ENCODE peak calls at places on chromosome 20, in nine cellular contexts. N is pancreas, A is neural progenitor cell, Z is heart left ventricle, U is uterus, H is Panc1, I is SJSA1, W is ascending aorta, J is HCT116. C is an unnamed sample.

GRCh38 chr20:58971429-58971828 is 9.6 kb upstream of the NELFCD start:
- DNase-seq in I (no peak), W (no peak), Z (no peak), H (no peak), N (no peak), J (no peak), A (no peak), U (no peak), C (no peak)

GRCh38 chr20:64256282-64256947 is 867 bp downstream of the PCMTD2 start:
- DNase-seq in Z (no peak), U (no peak), W (no peak), N (no peak), H (no peak), A (peak; percentile 14), I (no peak), J (no peak), C (no peak)

GRCh38 chr20:60658661-60659060 is 593.4 kb upstream of the CDH4 start:
- DNase-seq in U (no peak), N (no peak), J (no peak), I (no peak), Z (no peak), W (no peak), A (peak; percentile 21), H (no peak), C (no peak)

GRCh38 chr20:12575352-12576095 is 433.2 kb upstream of the SPTLC3 start:
- DNase-seq in A (no peak), U (peak; percentile 71), H (no peak), Z (peak; percentile 56), W (no peak), J (no peak), N (peak; percentile 64), I (no peak), C (no peak)

GRCh38 chr20:59808729-59809381 is 124.6 kb downstream of the SYCP2 start:
- DNase-seq in U (peak; percentile 3), J (no peak), A (no peak), H (no peak), W (peak; percentile 47), Z (no peak), N (no peak), I (no peak), C (no peak)

GRCh38 chr20:57790176-57790575 is 80.4 kb upstream of the PMEPA1 start:
- DNase-seq in I (no peak), J (no peak), Z (no peak), A (no peak), W (peak; percentile 59), H (no peak), N (no peak), U (no peak), C (peak; percentile 23)

GRCh38 chr20:34062651-34063482 is 49.2 kb downstream of the EIF2S2 start:
- DNase-seq in N (no peak), U (no peak), H (no peak), Z (no peak), A (no peak), W (no peak), J (no peak), I (no peak), C (no peak)

GRCh38 chr20:48783533-48784272 is 44.1 kb downstream of the PREX1 start:
- DNase-seq in H (no peak), I (peak; percentile 75), U (no peak), N (no peak), A (no peak), Z (no peak), J (no peak), W (no peak), C (peak; percentile 37)

GRCh38 chr20:44641305-44641704 is 10.2 kb downstream of the ADA start:
- DNase-seq in N (no peak), Z (no peak), A (no peak), U (no peak), I (no peak), W (no peak), J (no peak), H (no peak), C (no peak)

GRCh38 chr20:40991181-40991889 is 37.3 kb upstream of the TOP1 start:
- DNase-seq in J (no peak), W (peak; percentile 66), I (no peak), A (no peak), H (no peak), U (no peak), Z (no peak), N (no peak), C (peak; percentile 65)

GRCh38 chr20:44187054-44187762 is at the start of gene JPH2:
- DNase-seq in W (peak; percentile 90), I (peak; percentile 95), U (peak; percentile 87), J (no peak), N (peak; percentile 37), Z (peak; percentile 76), H (no peak), A (peak; percentile 59), C (no peak)

GRCh38 chr20:19026121-19026878 is 186.1 kb upstream of the SLC24A3 start:
- DNase-seq in H (no peak), I (no peak), J (no peak), A (no peak), U (no peak), W (peak; percentile 63), N (no peak), Z (no peak), C (no peak)

GRCh38 chr20:32562495-32562911 is 22.6 kb downstream of the NOL4L start:
- DNase-seq in I (no peak), W (no peak), J (no peak), H (no peak), A (peak; percentile 26), U (no peak), N (no peak), Z (no peak), C (no peak)

GRCh38 chr20:18665135-18665534 is 77.3 kb downstream of the DTD1 start:
- DNase-seq in N (no peak), I (no peak), Z (no peak), J (no peak), U (no peak), H (no peak), W (no peak), A (no peak), C (no peak)

GRCh38 chr20:23153696-23154341 is 67.7 kb upstream of the CD93 start:
- DNase-seq in A (no peak), N (no peak), U (no peak), Z (no peak), H (no peak), I (no peak), J (no peak), W (no peak), C (no peak)
- H3K4me1 ChIP-seq in A (no peaks in the 10 kb centered on the region), N (no peaks in the 10 kb centered on the region), U (no peaks in the 10 kb centered on the region), Z (peaks cover 91% of the 10 kb centered on the region), H (no peaks in the 10 kb centered on the region), I (peaks cover 49% of the 10 kb centered on the region), J (peaks cover 69% of the 10 kb centered on the region), W (peaks cover 25% of the 10 kb centered on the region), C (peaks cover 20% of the 10 kb centered on the region)

DNA sequence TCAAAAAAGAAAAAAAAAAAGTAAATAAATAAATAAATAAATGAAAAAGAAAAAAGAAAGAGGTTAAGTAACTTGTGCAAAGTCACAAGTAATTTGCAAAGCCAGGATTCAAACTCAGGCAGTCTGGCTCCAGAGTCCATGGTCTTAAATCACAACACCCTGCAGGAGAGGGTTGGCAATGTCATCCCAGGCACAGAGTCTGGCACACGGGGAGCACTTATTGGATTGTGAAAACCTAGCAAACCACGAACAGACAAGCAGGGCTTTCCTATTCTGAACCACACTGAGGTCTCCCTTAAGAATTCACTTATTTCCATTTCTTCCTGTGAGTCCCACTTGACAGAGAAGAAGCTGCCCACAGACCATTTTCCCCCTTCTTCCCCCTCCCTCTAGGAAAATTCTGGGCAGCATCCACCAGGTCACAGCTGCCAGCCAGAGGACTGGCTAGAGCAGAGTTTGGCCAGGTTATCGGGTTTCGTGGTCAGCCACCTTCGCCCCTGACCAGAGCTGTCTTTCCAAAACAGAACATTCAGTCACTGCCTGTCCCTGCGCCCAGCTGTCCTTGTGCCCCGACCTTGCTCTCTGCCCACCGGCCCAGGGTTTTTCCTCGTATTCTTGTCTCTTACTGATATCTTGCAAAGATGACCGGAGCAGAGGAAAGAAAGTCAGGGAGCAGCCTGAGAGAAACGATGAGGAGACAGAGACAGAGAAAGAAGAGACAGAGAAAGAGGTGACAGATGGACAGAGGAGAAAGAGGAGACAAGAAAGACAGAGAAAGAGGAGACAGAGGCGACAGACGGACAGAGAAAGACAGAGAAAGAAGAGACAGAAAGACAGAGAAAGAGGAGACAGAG is 106.4 kb upstream of the PTPN1 start:
- DNase-seq in J (no peak), W (peak; percentile 78), N (no peak), Z (no peak), I (no peak), U (no peak), A (no peak), H (no peak), C (no peak)
- H3K4me1 ChIP-seq in J (peaks cover 7% of the 10 kb centered on the region), W (peaks cover 33% of the 10 kb centered on the region), N (peaks cover 18% of the 10 kb centered on the region), Z (peaks cover 22% of the 10 kb centered on the region), I (no peaks in the 10 kb centered on the region), U (no peaks in the 10 kb centered on the region), A (no peaks in the 10 kb centered on the region), H (peaks cover 15% of the 10 kb centered on the region), C (peaks cover 33% of the 10 kb centered on the region)

GRCh38 chr20:5095454-5095853 is 24.3 kb downstream of the PCNA start:
- DNase-seq in H (no peak), A (no peak), U (no peak), W (peak; percentile 54), Z (no peak), J (no peak), I (no peak), N (no peak), C (no peak)

GRCh38 chr20:5092765-5093339 is 26.9 kb downstream of the PCNA start:
- DNase-seq in U (no peak), J (no peak), H (no peak), Z (no peak), A (no peak), N (no peak), I (no peak), W (no peak), C (no peak)

GRCh38 chr20:5096463-5096862 is 23.3 kb downstream of the PCNA start:
- DNase-seq in N (no peak), U (no peak), J (no peak), W (peak; percentile 43), H (no peak), A (no peak), Z (no peak), I (no peak), C (no peak)

GRCh38 chr20:5091902-5092301 is 27.9 kb downstream of the PCNA start:
- DNase-seq in J (no peak), I (no peak), Z (no peak), A (no peak), U (no peak), H (no peak), W (no peak), N (no peak), C (no peak)

GRCh38 chr20:5095931-5096330 is 23.8 kb downstream of the PCNA start:
- DNase-seq in A (no peak), J (no peak), N (no peak), U (no peak), H (no peak), I (no peak), Z (no peak), W (peak; percentile 43), C (no peak)
- H3K4me1 ChIP-seq in A (no peaks in the 10 kb centered on the region), J (no peaks in the 10 kb centered on the region), N (no peaks in the 10 kb centered on the region), U (no peaks in the 10 kb centered on the region), H (no peaks in the 10 kb centered on the region), I (no peaks in the 10 kb centered on the region), Z (peaks cover 19% of the 10 kb centered on the region), W (peaks cover 3% of the 10 kb centered on the region), C (no peaks in the 10 kb centered on the region)

DNA sequence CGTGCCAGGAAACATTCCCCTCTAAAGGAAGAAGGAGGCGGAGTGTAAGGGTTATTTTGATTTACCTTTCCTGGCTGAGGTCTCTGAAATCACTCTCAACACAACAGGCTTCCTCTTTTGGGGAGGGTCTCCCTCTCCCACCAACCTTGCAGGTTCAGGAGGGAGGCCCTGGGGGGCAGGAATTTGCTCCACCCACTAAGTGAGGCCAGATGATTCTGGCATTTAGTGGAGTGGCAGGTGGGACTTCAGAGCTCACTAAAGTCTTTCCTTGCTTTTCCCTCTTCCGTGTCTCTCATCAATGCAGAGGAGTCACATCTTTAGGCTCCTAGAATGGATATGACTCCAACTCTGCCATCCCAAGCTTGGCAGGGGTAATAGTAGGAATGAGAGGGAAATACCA is 168.7 kb downstream of the BCAS1 start:
- DNase-seq in A (no peak), W (no peak), U (peak; percentile 34), I (no peak), H (no peak), N (no peak), Z (no peak), J (no peak), C (no peak)
- H3K4me1 ChIP-seq in A (peaks cover 45% of the 10 kb centered on the region), W (no peaks in the 10 kb centered on the region), U (no peaks in the 10 kb centered on the region), I (peaks cover 40% of the 10 kb centered on the region), H (peaks cover 58% of the 10 kb centered on the region), N (peaks cover 37% of the 10 kb centered on the region), Z (peaks cover 63% of the 10 kb centered on the region), J (peaks cover 41% of the 10 kb centered on the region), C (peaks cover 28% of the 10 kb centered on the region)

C was measured in upper lobe of right lung.